ENCODE peak calls at places on chromosomes 1 and 21, in four cellular contexts. W, L, V and C are unnamed samples.

GRCh38 chr1:178541829-178542553 is 29.1 kb downstream of the TEX35 start:
- DNase-seq in W (peak; percentile 13), L (peak; percentile 58), V (peak; percentile 44), C (no peak)

GRCh38 chr1:32249831-32250525 is 1.1 kb upstream of the LCK start:
- DNase-seq in W (no peak), V (peak; percentile 30), L (no peak), C (no peak)

GRCh38 chr21:31618696-31619430 is 40.6 kb upstream of the SOD1 start:
- DNase-seq in W (no peak), V (no peak), L (no peak), C (no peak)

GRCh38 chr1:27491748-27492700 is 2.1 kb upstream of the WASF2 start:
- DNase-seq in L (no peak), W (peak; percentile 41), V (peak; percentile 62), C (no peak)

GRCh38 chr1:66533804-66534745 is at the start of gene SGIP1:
- DNase-seq in W (no peak), L (no peak), V (peak; percentile 64), C (no peak)

GRCh38 chr1:54952950-54953718 is 27.3 kb upstream of the TMEM61 start:
- DNase-seq in W (no peak), V (no peak), L (no peak), C (no peak)

GRCh38 chr1:152227310-152227928 is 3.4 kb upstream of the HRNR start:
- DNase-seq in W (no peak), V (no peak), L (no peak), C (no peak)

GRCh38 chr1:240608707-240609106 is 3.2 kb downstream of the GREM2 start:
- DNase-seq in V (no peak), L (peak; percentile 32), W (no peak), C (no peak)

GRCh38 chr1:89512996-89513395 is 11.6 kb upstream of the LRRC8B start:
- DNase-seq in L (no peak), V (no peak), W (no peak), C (no peak)

GRCh38 chr1:209383422-209383821 is 200.1 kb upstream of the CAMK1G start:
- DNase-seq in V (no peak), W (peak; percentile 45), L (no peak), C (no peak)

GRCh38 chr21:46515109-46515508 is 56.4 kb downstream of the DIP2A start:
- DNase-seq in L (no peak), V (peak; percentile 26), W (peak; percentile 33), C (no peak)

GRCh38 chr1:89719502-89720306 is 86.8 kb downstream of the LRRC8C start:
- DNase-seq in L (no peak), W (no peak), V (no peak), C (no peak)

GRCh38 chr1:43708006-43708412 is 673 bp downstream of the ST3GAL3 start:
- DNase-seq in V (no peak), L (no peak), W (no peak), C (no peak)

GRCh38 chr1:3058263-3059030 is 10.6 kb upstream of the PRDM16 start:
- DNase-seq in V (no peak), W (no peak), L (no peak), C (no peak)

GRCh38 chr1:15717418-15718131 is 18.5 kb upstream of the SLC25A34 start:
- DNase-seq in W (no peak), L (no peak), V (no peak), C (no peak)

GRCh38 chr1:230831706-230832105 is 36.6 kb downstream of the C1orf198 start:
- DNase-seq in V (no peak), L (no peak), W (no peak), C (no peak)

GRCh38 chr1:57468661-57469523 is 45.0 kb upstream of the DAB1 start:
- DNase-seq in W (no peak), V (no peak), L (no peak), C (no peak)

GRCh38 chr1:24311731-24312130 is 7.4 kb upstream of the GRHL3 start:
- DNase-seq in L (no peak), W (no peak), V (no peak), C (no peak)

GRCh38 chr1:59029768-59030167 is 245.9 kb upstream of the JUN start:
- DNase-seq in W (no peak), L (no peak), V (no peak), C (no peak)

DNA sequence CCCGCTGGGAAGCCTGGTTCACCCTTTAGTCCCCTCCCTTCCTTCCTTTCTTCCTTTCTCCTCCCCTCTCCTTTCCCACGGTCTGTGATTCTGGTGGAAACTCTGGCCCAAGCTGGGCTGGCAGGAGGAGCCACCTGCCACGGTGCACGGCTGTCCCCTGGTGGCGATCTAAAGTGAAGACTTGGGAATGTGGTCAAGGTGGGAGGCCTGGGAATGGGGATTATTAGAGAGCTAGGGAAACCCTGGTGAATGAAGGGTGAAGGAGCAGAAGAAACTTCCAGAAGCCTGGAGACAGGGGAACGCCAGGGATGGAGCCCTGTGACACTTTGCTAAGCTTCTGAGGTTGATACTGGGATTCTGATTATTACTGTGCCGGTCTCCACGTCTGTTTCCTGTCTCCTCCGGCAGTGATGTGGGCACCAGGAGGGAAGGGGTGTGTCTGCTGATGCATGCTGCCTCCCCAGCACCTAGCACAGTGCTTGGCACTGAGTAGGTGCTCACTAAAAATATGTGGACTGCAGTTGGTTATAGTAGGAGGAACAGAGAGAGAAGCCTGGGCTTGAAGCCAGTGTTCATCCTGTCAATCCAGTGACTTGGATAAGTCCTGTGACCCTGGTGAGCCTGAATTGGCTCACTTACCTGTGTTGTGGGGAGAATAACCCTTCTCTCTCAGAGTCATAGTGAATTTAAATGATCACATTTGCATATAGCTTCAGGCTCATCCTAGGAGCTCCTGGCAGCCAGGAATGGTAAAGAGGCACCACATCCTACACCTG is 71.2 kb upstream of the NBPF3 start:
- DNase-seq in W (peak; percentile 66), L (peak; percentile 37), V (peak; percentile 84), C (peak; percentile 57)
- TF ChIP-seq POLR2A in W (no peak), L (no peak), V (no peak), C (no peak)

GRCh38 chr21:25512095-25513086 is 94.9 kb downstream of the MRPL39 start:
- DNase-seq in L (no peak), V (no peak), W (no peak), C (no peak)

GRCh38 chr21:25508364-25508763 is 98.9 kb downstream of the MRPL39 start:
- DNase-seq in W (no peak), L (no peak), V (no peak), C (no peak)

GRCh38 chr21:25506887-25507286 is 100.4 kb downstream of the MRPL39 start:
- DNase-seq in V (no peak), L (no peak), W (no peak), C (no peak)

GRCh38 chr21:25507522-25507921 is 99.8 kb downstream of the MRPL39 start:
- DNase-seq in L (no peak), V (no peak), W (no peak), C (no peak)

GRCh38 chr21:25509862-25510261 is 97.4 kb downstream of the MRPL39 start:
- DNase-seq in V (no peak), L (no peak), W (no peak), C (no peak)
- TF ChIP-seq POLR2A in V (no peak), L (no peak), W (no peak), C (no peak)

GRCh38 chr1:154989195-154989860 is 4.1 kb upstream of the LENEP start:
- DNase-seq in W (no peak), V (no peak), L (no peak), C (no peak)

GRCh38 chr1:154994269-154994977 is 1.0 kb downstream of the LENEP start:
- DNase-seq in L (no peak), W (no peak), V (no peak), C (no peak)

GRCh38 chr1:154993572-154994268 is at the start of gene LENEP:
- DNase-seq in V (no peak), W (no peak), L (no peak), C (no peak)

GRCh38 chr1:154990276-154990675 is 3.1 kb upstream of the LENEP start:
- DNase-seq in W (no peak), V (no peak), L (no peak), C (no peak)

DNA sequence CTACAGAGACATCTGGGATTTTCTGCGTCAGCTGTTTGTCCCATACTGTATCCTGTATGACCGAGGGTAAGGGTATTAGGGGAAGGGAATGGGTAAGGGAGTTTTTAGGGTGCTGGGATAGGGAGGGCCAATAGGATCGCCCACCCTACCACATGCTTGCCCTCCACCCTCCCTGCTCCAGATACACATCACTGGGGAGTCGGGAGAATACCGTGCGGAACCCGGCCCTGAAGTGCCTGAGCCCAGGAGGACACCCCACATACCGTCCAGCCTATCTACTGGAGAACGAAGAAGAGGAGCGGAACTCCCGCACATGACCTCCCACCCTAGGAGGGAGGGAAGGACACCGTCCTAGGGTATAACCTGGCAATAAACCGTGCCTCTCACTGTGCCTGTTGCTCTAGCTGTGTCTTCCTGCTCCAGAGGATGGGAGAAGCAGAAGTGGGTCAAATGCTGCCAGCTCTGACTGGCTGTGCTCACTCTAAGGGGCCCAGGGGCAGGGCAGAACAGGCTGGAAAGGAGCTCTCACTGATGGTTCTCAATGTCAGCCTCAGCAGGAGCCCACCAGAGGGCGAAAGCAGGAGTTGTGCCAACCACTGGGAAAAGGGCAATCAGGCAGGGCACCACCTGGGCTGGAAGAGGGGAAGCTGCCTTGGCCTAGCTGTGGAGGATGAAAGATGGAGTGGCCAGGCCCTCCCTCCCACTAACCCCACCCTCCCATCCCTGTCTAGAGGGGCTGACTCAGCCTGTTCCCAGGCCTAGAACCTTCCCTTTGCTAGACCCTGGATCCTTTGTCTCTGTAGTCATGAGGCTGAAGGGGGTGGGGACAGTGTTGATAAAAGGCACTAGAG is 440 bp upstream of the LENEP start:
- DNase-seq in L (no peak), V (no peak), W (no peak), C (no peak)
- TF ChIP-seq POLR2A in L (no peak), V (no peak), W (no peak), C (no peak)

GRCh38 chr1:236063919-236064673 is 794 bp downstream of the NID1 start:
- DNase-seq in L (peak; percentile 43), W (peak; percentile 12), V (peak; percentile 69), C (peak; percentile 70)
- TF ChIP-seq POLR2A in L (no peak), W (no peak), V (peak; percentile 45), C (peak; percentile 51)

GRCh38 chr1:85582687-85583354 is 2.3 kb downstream of the CCN1 start:
- DNase-seq in W (no peak), L (no peak), V (peak; percentile 34), C (no peak)

GRCh38 chr1:85585845-85586244 is 5.3 kb downstream of the CCN1 start:
- DNase-seq in L (no peak), W (no peak), V (no peak), C (no peak)

GRCh38 chr1:85583355-85584263 is 3.0 kb downstream of the CCN1 start:
- DNase-seq in V (no peak), L (no peak), W (no peak), C (no peak)

GRCh38 chr1:85584264-85584781 is 3.8 kb downstream of the CCN1 start:
- DNase-seq in V (no peak), W (no peak), L (no peak), C (no peak)

DNA sequence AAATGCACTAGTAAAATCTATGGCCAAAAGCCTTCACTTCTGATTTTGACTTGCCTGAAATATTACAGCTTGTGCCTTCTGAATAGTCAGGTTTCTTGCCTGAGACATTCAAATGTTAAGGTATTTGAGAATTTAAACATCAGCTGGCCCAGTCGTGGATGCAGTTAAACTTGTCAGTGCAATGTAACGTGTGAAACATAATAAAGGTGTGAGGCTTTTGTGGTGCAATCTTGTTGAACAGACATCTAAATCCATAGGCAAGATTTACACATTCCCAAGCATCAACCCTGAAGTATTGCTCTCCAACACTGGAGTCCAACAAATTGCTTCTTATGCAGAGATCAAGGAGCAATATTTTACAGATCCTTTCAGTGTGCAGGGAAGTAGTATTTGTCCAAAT is 4.4 kb downstream of the CCN1 start:
- DNase-seq in V (no peak), W (no peak), L (no peak), C (no peak)
- TF ChIP-seq POLR2A in V (no peak), W (no peak), L (no peak), C (no peak)

GRCh38 chr1:93419344-93419743 is 28.6 kb upstream of the FNBP1L start:
- DNase-seq in L (no peak), W (no peak), V (no peak), C (no peak)
- TF ChIP-seq POLR2A in L (no peak), W (no peak), V (no peak), C (no peak)

GRCh38 chr1:41434306-41434705 is 50.2 kb downstream of the EDN2 start:
- DNase-seq in V (no peak), W (no peak), L (no peak), C (no peak)
- TF ChIP-seq POLR2A in V (no peak), W (no peak), L (no peak), C (no peak)